ENCODE peak calls at places on chromosomes 1 and 21, in four cellular contexts. L, M, V and X are unnamed samples.

GRCh38 chr1:40750326-40750975 is 33.1 kb upstream of the KCNQ4 start:
- DNase-seq in L (no peak), M (no peak), V (no peak), X (no peak)

GRCh38 chr1:92326681-92327080 is 27.8 kb downstream of the RPAP2 start:
- DNase-seq in L (no peak), M (no peak), V (no peak), X (no peak)

GRCh38 chr1:31584869-31585735 is 8.8 kb downstream of the TINAGL1 start:
- DNase-seq in L (no peak), M (no peak), V (no peak), X (peak; percentile 70)

GRCh38 chr1:71046891-71047634 is 553 bp downstream of the PTGER3 start:
- DNase-seq in L (peak; percentile 38), M (peak; percentile 76), V (peak; percentile 63), X (no peak)

GRCh38 chr1:101302831-101303511 is 66.2 kb downstream of the S1PR1 start:
- DNase-seq in L (no peak), M (no peak), V (no peak), X (no peak)

GRCh38 chr1:89035080-89035479 is 12.4 kb upstream of the GBP3 start:
- DNase-seq in L (no peak), M (no peak), V (no peak), X (no peak)

GRCh38 chr1:22254756-22255155 is 111.9 kb upstream of the WNT4 start:
- DNase-seq in L (no peak), M (no peak), V (no peak), X (no peak)

GRCh38 chr1:162276493-162276892 is 100.2 kb downstream of the SPATA46 start:
- DNase-seq in L (no peak), M (no peak), V (peak; percentile 81), X (no peak)

GRCh38 chr1:148389027-148389339 is 94.1 kb downstream of the PPIAL4G start:
- DNase-seq in L (no peak), M (no peak), V (no peak), X (no peak)
- H3K4me3 ChIP-seq in L (peak overlapping the region; percentile 53), M (peak overlapping the region; percentile 52), V (peak overlapping the region; percentile 5), X (peak overlapping the region; percentile 85)

GRCh38 chr1:164704954-164705353 is 146.0 kb downstream of the PBX1 start:
- DNase-seq in L (no peak), M (no peak), V (peak; percentile 70), X (no peak)
- TF ChIP-seq CTCF in L (no peak), M (no peak), V (peak; percentile 56), X (no peak)

GRCh38 chr21:35206141-35207125 is 157.3 kb upstream of the RUNX1 start:
- DNase-seq in L (no peak), M (no peak), V (no peak), X (no peak)
- H3K4me3 ChIP-seq in L (no peak overlapping the region), M (no peak overlapping the region), V (no peak overlapping the region), X (no peak overlapping the region)

GRCh38 chr1:29849038-29849750 is 612.9 kb downstream of the PTPRU start:
- DNase-seq in L (no peak), M (no peak), V (peak; percentile 68), X (peak; percentile 45)
- TF ChIP-seq CTCF in L (peak; percentile 28), M (peak; percentile 20), V (peak; percentile 80), X (no peak)

DNA sequence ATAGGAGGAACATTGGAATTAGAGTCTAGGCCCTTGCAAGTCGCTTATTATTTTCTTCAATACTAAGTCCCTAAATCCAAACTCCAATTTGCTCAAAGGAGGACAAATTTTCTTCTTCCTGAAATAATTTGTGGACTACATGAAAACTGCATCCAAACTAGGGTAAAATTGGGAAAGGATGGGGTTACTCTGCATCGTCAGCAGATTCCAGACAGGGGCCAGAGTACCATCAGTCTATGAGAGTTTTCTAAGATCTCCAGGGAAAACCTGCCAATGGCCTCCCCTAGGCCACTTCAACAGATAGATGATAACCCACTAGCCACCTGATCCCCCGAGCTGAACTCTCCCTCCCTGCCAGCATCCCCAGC is 494 bp downstream of the HEYL start:
- DNase-seq in L (no peak), M (no peak), V (no peak), X (no peak)
- H3K4me3 ChIP-seq in L (peak overlapping the region; percentile 41), M (peak overlapping the region; percentile 57), V (peak overlapping the region; percentile 50), X (peak overlapping the region; percentile 78)